ENCODE peak calls at places on chromosomes 16 and 17, in nine cellular contexts. One of them, this sample, is unnamed.

GRCh38 chr17:82875418-82875856 is 35.6 kb upstream of the ZNF750 start:
- DNase-seq in tibial nerve: no peak
- DNase-seq in LNCaP clone FGC: peak
- DNase-seq in astrocyte of the cerebellum: no peak
- DNase-seq in cardiac fibroblast: no peak
- DNase-seq in BJ: no peak
- DNase-seq in left ventricle myocardium inferior: no peak
- DNase-seq in adrenal gland: no peak
- DNase-seq in epithelial cell of esophagus: peak
- DNase-seq in this sample: no peak

GRCh38 chr17:57419940-57420522 is 163.7 kb downstream of the MSI2 start:
- DNase-seq in LNCaP clone FGC: no peak
- DNase-seq in astrocyte of the cerebellum: no peak
- DNase-seq in epithelial cell of esophagus: no peak
- DNase-seq in tibial nerve: no peak
- DNase-seq in cardiac fibroblast: no peak
- DNase-seq in left ventricle myocardium inferior: no peak
- DNase-seq in adrenal gland: no peak
- DNase-seq in BJ: no peak
- DNase-seq in this sample: no peak

GRCh38 chr16:17204248-17205043 is 266.3 kb downstream of the XYLT1 start:
- DNase-seq in adrenal gland: no peak
- DNase-seq in LNCaP clone FGC: no peak
- DNase-seq in astrocyte of the cerebellum: no peak
- DNase-seq in epithelial cell of esophagus: no peak
- DNase-seq in tibial nerve: no peak
- DNase-seq in left ventricle myocardium inferior: no peak
- DNase-seq in BJ: no peak
- DNase-seq in cardiac fibroblast: no peak
- DNase-seq in this sample: no peak

GRCh38 chr16:4360538-4361021 is 9.5 kb upstream of the PAM16 start:
- DNase-seq in tibial nerve: no peak
- DNase-seq in adrenal gland: no peak
- DNase-seq in epithelial cell of esophagus: no peak
- DNase-seq in BJ: no peak
- DNase-seq in astrocyte of the cerebellum: no peak
- DNase-seq in cardiac fibroblast: no peak
- DNase-seq in left ventricle myocardium inferior: no peak
- DNase-seq in LNCaP clone FGC: no peak
- DNase-seq in this sample: no peak

GRCh38 chr17:47620503-47621245 is 29.0 kb upstream of the KPNB1 start:
- DNase-seq in cardiac fibroblast: no peak
- DNase-seq in adrenal gland: no peak
- DNase-seq in BJ: no peak
- DNase-seq in left ventricle myocardium inferior: no peak
- DNase-seq in tibial nerve: no peak
- DNase-seq in epithelial cell of esophagus: peak
- DNase-seq in LNCaP clone FGC: no peak
- DNase-seq in astrocyte of the cerebellum: no peak
- DNase-seq in this sample: no peak

GRCh38 chr16:65737831-65738230 is 616.0 kb upstream of the CDH11 start:
- DNase-seq in BJ: no peak
- DNase-seq in tibial nerve: no peak
- DNase-seq in astrocyte of the cerebellum: no peak
- DNase-seq in cardiac fibroblast: no peak
- DNase-seq in LNCaP clone FGC: no peak
- DNase-seq in adrenal gland: no peak
- DNase-seq in epithelial cell of esophagus: no peak
- DNase-seq in left ventricle myocardium inferior: no peak
- DNase-seq in this sample: no peak

GRCh38 chr16:50612849-50613198 is 64.6 kb downstream of the NKD1 start:
- DNase-seq in cardiac fibroblast: no peak
- DNase-seq in astrocyte of the cerebellum: no peak
- DNase-seq in tibial nerve: no peak
- DNase-seq in LNCaP clone FGC: no peak
- DNase-seq in epithelial cell of esophagus: no peak
- DNase-seq in adrenal gland: no peak
- DNase-seq in left ventricle myocardium inferior: no peak
- DNase-seq in BJ: no peak
- DNase-seq in this sample: no peak

GRCh38 chr17:48149174-48150106 is 41.9 kb downstream of the SNX11 start:
- DNase-seq in left ventricle myocardium inferior: no peak
- DNase-seq in cardiac fibroblast: no peak
- DNase-seq in LNCaP clone FGC: no peak
- DNase-seq in adrenal gland: no peak
- DNase-seq in BJ: no peak
- DNase-seq in astrocyte of the cerebellum: no peak
- DNase-seq in epithelial cell of esophagus: no peak
- DNase-seq in tibial nerve: no peak
- DNase-seq in this sample: no peak

GRCh38 chr17:17513626-17514025 is 17.4 kb upstream of the RASD1 start:
- DNase-seq in LNCaP clone FGC: no peak
- DNase-seq in cardiac fibroblast: no peak
- DNase-seq in BJ: no peak
- DNase-seq in adrenal gland: no peak
- DNase-seq in astrocyte of the cerebellum: no peak
- DNase-seq in epithelial cell of esophagus: no peak
- DNase-seq in left ventricle myocardium inferior: peak
- DNase-seq in tibial nerve: no peak
- DNase-seq in this sample: no peak

GRCh38 chr16:50861926-50862325 is 120.0 kb downstream of the CYLD start:
- DNase-seq in left ventricle myocardium inferior: no peak
- DNase-seq in cardiac fibroblast: peak
- DNase-seq in astrocyte of the cerebellum: peak
- DNase-seq in LNCaP clone FGC: no peak
- DNase-seq in epithelial cell of esophagus: peak
- DNase-seq in adrenal gland: no peak
- DNase-seq in BJ: no peak
- DNase-seq in tibial nerve: no peak
- DNase-seq in this sample: peak

GRCh38 chr17:72863511-72864175 is 228.8 kb downstream of the SLC39A11 start:
- DNase-seq in astrocyte of the cerebellum: no peak
- DNase-seq in epithelial cell of esophagus: no peak
- DNase-seq in left ventricle myocardium inferior: no peak
- DNase-seq in LNCaP clone FGC: no peak
- DNase-seq in tibial nerve: no peak
- DNase-seq in cardiac fibroblast: no peak
- DNase-seq in BJ: no peak
- DNase-seq in adrenal gland: no peak
- DNase-seq in this sample: no peak

GRCh38 chr16:28326881-28327610 is 34.7 kb downstream of the SBK1 start:
- DNase-seq in cardiac fibroblast: peak
- DNase-seq in LNCaP clone FGC: no peak
- DNase-seq in astrocyte of the cerebellum: no peak
- DNase-seq in left ventricle myocardium inferior: peak
- DNase-seq in BJ: no peak
- DNase-seq in tibial nerve: peak
- DNase-seq in adrenal gland: peak
- DNase-seq in epithelial cell of esophagus: peak
- DNase-seq in this sample: peak

GRCh38 chr16:17556276-17557052 is 85.7 kb upstream of the XYLT1 start:
- DNase-seq in adrenal gland: no peak
- DNase-seq in cardiac fibroblast: peak
- DNase-seq in tibial nerve: no peak
- DNase-seq in LNCaP clone FGC: peak
- DNase-seq in left ventricle myocardium inferior: no peak
- DNase-seq in epithelial cell of esophagus: peak
- DNase-seq in astrocyte of the cerebellum: no peak
- DNase-seq in BJ: no peak
- DNase-seq in this sample: peak

GRCh38 chr16:58299757-58300349 is 5.0 kb upstream of the PRSS54 start:
- DNase-seq in LNCaP clone FGC: no peak
- DNase-seq in tibial nerve: no peak
- DNase-seq in epithelial cell of esophagus: peak
- DNase-seq in adrenal gland: peak
- DNase-seq in astrocyte of the cerebellum: no peak
- DNase-seq in left ventricle myocardium inferior: no peak
- DNase-seq in BJ: no peak
- DNase-seq in cardiac fibroblast: peak
- DNase-seq in this sample: no peak

GRCh38 chr16:67223992-67224391 is 2.9 kb upstream of the TMEM208 start:
- DNase-seq in epithelial cell of esophagus: no peak
- DNase-seq in astrocyte of the cerebellum: no peak
- DNase-seq in BJ: no peak
- DNase-seq in left ventricle myocardium inferior: no peak
- DNase-seq in cardiac fibroblast: no peak
- DNase-seq in tibial nerve: no peak
- DNase-seq in LNCaP clone FGC: peak
- DNase-seq in adrenal gland: no peak
- DNase-seq in this sample: no peak

GRCh38 chr17:41009301-41009760 is 403 bp upstream of the KRTAP3-1 start:
- DNase-seq in astrocyte of the cerebellum: no peak
- DNase-seq in adrenal gland: no peak
- DNase-seq in left ventricle myocardium inferior: no peak
- DNase-seq in BJ: no peak
- DNase-seq in LNCaP clone FGC: peak
- DNase-seq in tibial nerve: no peak
- DNase-seq in epithelial cell of esophagus: peak
- DNase-seq in cardiac fibroblast: no peak
- DNase-seq in this sample: no peak

DNA sequence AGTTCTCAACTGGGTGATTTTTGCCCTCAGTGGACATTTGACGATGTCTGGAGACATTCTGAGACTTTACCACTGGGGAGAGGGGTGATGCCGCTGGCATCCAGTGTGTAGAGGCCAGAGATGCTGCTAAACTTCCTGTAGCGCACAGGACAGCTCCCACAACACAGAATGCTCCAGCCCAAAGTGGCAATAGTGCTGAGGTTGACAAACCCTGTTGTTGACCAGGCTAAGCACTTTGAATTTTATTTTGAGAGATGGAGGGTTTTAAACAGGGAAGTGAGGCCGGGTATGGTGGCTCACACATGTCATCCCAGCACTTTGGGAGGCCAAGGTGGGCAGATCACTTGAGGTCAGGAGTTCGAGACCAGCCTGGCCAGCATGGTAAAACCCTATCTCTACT is 44.0 kb downstream of the SYT17 start:
- DNase-seq in epithelial cell of esophagus: no peak
- DNase-seq in tibial nerve: no peak
- DNase-seq in adrenal gland: no peak
- DNase-seq in LNCaP clone FGC: no peak
- DNase-seq in left ventricle myocardium inferior: no peak
- DNase-seq in cardiac fibroblast: no peak
- DNase-seq in astrocyte of the cerebellum: no peak
- DNase-seq in BJ: no peak
- DNase-seq in this sample: no peak
- H3K4me3 ChIP-seq in epithelial cell of esophagus: no peak
- H3K4me3 ChIP-seq in tibial nerve: no peak
- H3K4me3 ChIP-seq in adrenal gland: no peak
- H3K4me3 ChIP-seq in LNCaP clone FGC: no peak
- H3K4me3 ChIP-seq in left ventricle myocardium inferior: no peak
- H3K4me3 ChIP-seq in cardiac fibroblast: no peak
- H3K4me3 ChIP-seq in astrocyte of the cerebellum: no peak
- H3K4me3 ChIP-seq in BJ: no peak
- H3K4me3 ChIP-seq in this sample: no peak

GRCh38 chr17:49259663-49260010 is 29.1 kb upstream of the PHOSPHO1 start:
- DNase-seq in LNCaP clone FGC: no peak
- DNase-seq in adrenal gland: no peak
- DNase-seq in epithelial cell of esophagus: no peak
- DNase-seq in astrocyte of the cerebellum: no peak
- DNase-seq in BJ: no peak
- DNase-seq in cardiac fibroblast: no peak
- DNase-seq in tibial nerve: no peak
- DNase-seq in left ventricle myocardium inferior: no peak
- DNase-seq in this sample: no peak
- TF ChIP-seq CTCF in LNCaP clone FGC: no peak
- TF ChIP-seq CTCF in adrenal gland: no peak
- TF ChIP-seq CTCF in epithelial cell of esophagus: no peak
- TF ChIP-seq CTCF in astrocyte of the cerebellum: no peak
- TF ChIP-seq CTCF in BJ: no peak
- TF ChIP-seq CTCF in cardiac fibroblast: no peak
- TF ChIP-seq CTCF in tibial nerve: no peak
- TF ChIP-seq CTCF in left ventricle myocardium inferior: no peak
- TF ChIP-seq CTCF in this sample: no peak

DNA sequence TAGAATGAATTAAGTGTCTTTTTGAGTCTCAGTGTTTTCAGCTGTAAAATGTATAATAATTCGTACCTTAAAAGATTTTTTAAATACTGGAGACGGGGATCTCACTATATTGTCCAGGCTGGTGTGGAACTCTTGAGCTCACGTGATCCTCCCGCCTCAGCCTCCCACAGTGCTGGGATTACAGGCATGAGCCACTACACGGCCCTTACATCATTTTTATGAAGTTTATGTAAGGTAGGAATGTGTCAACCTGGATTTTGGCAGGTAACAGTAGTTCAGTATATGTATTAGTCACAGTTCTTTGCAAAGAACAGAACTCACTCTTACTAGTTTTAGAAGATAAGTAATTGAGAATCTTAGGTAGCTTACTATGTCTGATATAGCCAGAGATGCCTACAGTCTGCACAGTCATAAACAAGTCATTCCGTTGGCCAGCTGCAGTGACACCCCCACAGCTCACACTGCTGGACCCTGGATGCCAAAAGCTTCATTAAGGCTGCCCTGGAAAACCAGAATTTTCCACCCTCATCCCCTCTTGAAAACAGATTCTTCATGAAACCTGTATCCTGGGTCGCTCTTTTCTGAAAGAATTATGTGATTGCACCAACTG is 583 bp upstream of the COX6A2 start:
- DNase-seq in astrocyte of the cerebellum: no peak
- DNase-seq in tibial nerve: no peak
- DNase-seq in cardiac fibroblast: no peak
- DNase-seq in LNCaP clone FGC: no peak
- DNase-seq in BJ: no peak
- DNase-seq in left ventricle myocardium inferior: no peak
- DNase-seq in adrenal gland: no peak
- DNase-seq in epithelial cell of esophagus: peak
- DNase-seq in this sample: no peak
- H3K4me3 ChIP-seq in astrocyte of the cerebellum: no peak
- H3K4me3 ChIP-seq in tibial nerve: no peak
- H3K4me3 ChIP-seq in cardiac fibroblast: no peak
- H3K4me3 ChIP-seq in LNCaP clone FGC: no peak
- H3K4me3 ChIP-seq in BJ: no peak
- H3K4me3 ChIP-seq in left ventricle myocardium inferior: peak
- H3K4me3 ChIP-seq in adrenal gland: no peak
- H3K4me3 ChIP-seq in epithelial cell of esophagus: no peak
- H3K4me3 ChIP-seq in this sample: no peak

DNA sequence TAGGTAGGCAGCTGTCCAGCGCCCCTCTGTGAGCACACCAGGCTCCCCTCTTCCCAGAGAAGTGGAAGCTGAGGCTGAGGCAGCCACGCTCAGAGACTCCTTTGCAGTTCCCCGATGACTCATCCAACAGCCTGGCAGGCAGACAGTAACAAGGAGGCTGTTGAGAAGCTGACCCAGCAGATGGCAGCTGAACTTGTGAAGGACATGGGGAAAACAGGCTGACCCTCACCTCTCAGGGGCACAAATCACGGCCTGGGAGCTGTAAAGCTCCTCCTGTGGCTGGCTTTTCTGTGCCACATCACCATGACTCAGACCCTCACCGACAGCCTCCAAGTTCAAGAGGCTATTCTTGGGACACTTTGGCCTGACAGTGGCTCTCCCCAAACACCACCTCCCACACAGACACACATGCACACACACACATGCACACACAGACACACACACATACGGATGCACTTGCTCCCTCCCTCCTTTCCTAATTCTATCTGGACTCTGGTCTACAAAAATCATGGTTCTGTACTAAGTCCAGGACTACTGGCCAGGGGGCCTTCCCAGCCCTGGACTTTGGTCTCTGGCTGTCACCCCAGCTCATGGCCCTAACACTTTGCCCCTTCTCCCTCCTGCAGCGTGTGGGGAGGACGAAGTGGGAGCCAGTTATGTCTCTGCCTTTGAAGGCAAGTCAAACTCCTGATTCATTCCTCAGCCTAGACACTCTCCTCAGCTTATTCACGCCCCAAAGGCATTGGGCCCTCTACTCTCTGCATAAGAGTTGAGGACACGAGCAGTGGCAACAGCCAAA is 23.2 kb downstream of the MAP3K14 start:
- DNase-seq in cardiac fibroblast: peak
- DNase-seq in adrenal gland: peak
- DNase-seq in epithelial cell of esophagus: peak
- DNase-seq in tibial nerve: peak
- DNase-seq in BJ: no peak
- DNase-seq in left ventricle myocardium inferior: peak
- DNase-seq in astrocyte of the cerebellum: peak
- DNase-seq in LNCaP clone FGC: peak
- DNase-seq in this sample: peak
- TF ChIP-seq CTCF in cardiac fibroblast: peak
- TF ChIP-seq CTCF in adrenal gland: no peak
- TF ChIP-seq CTCF in epithelial cell of esophagus: no peak
- TF ChIP-seq CTCF in tibial nerve: no peak
- TF ChIP-seq CTCF in BJ: peak
- TF ChIP-seq CTCF in left ventricle myocardium inferior: no peak
- TF ChIP-seq CTCF in astrocyte of the cerebellum: no peak
- TF ChIP-seq CTCF in LNCaP clone FGC: peak
- TF ChIP-seq CTCF in this sample: peak